ENCODE peak calls at places on chromosomes 4 and X, in four cellular contexts. D, H, I and U are unnamed samples.

GRCh38 chr4:184397516-184398163 is 76.7 kb downstream of the IRF2 start:
- DNase-seq in I (no peak), H (no peak), D (no peak), U (no peak)

GRCh38 chrX:54042609-54043010 is 1.7 kb downstream of the PHF8 start:
- DNase-seq in I (peak), D (peak), H (peak), U (peak)

GRCh38 chrX:80808854-80809493 is 703 bp downstream of the BRWD3 start:
- DNase-seq in I (no peak), D (peak), H (no peak), U (no peak)

GRCh38 chr4:118279328-118279727 is 73.5 kb downstream of the PRSS12 start:
- DNase-seq in H (no peak), D (peak), I (no peak), U (no peak)

GRCh38 chr4:64174247-64174882 is 234.9 kb downstream of the TECRL start:
- DNase-seq in H (no peak), D (no peak), I (no peak), U (no peak)

GRCh38 chr4:41969666-41970065 is 11.9 kb upstream of the DCAF4L1 start:
- DNase-seq in I (no peak), D (no peak), H (no peak), U (no peak)

GRCh38 chr4:97645437-97645836 is 497.8 kb downstream of the STPG2 start:
- DNase-seq in H (no peak), D (peak), I (no peak), U (no peak)

GRCh38 chrX:116490091-116490490 is 27.3 kb upstream of the CT83 start:
- DNase-seq in I (no peak), H (no peak), D (peak), U (no peak)

GRCh38 chr4:80113615-80114014 is 40.6 kb upstream of the ANTXR2 start:
- DNase-seq in I (no peak), D (no peak), H (no peak), U (no peak)

GRCh38 chr4:84965558-84966381 is 720 bp downstream of the WDFY3 start:
- DNase-seq in I (no peak), D (peak), H (no peak), U (no peak)

GRCh38 chr4:183142566-183143545 is 43.8 kb downstream of the WWC2 start:
- DNase-seq in D (peak), H (no peak), I (peak), U (no peak)

GRCh38 chrX:18931972-18932371 is 51.9 kb downstream of the PHKA2 start:
- DNase-seq in I (peak), D (peak), H (no peak), U (no peak)

GRCh38 chr4:154506253-154506652 is 14.7 kb upstream of the DCHS2 start:
- DNase-seq in H (no peak), I (peak), D (peak), U (no peak)

GRCh38 chr4:22442956-22443355 is 72.9 kb downstream of the ADGRA3 start:
- DNase-seq in D (no peak), H (no peak), I (no peak), U (no peak)

GRCh38 chr4:99879458-99879857 is 14.8 kb downstream of the LAMTOR3 start:
- DNase-seq in H (no peak), I (no peak), D (no peak), U (no peak)